ENCODE peak calls at places on chromosomes 11 and 22, in eight cellular contexts. One of them, this sample, is unnamed.

GRCh38 chr11:61120865-61121831 is 18.9 kb downstream of the CD5 start:
- DNase-seq in HCT116: no peak
- DNase-seq in thoracic aorta: no peak
- DNase-seq in mammary epithelial cell: peak; percentile 4
- DNase-seq in right atrium auricular region: no peak
- DNase-seq in aorta: peak; percentile 44
- DNase-seq in psoas muscle: no peak
- DNase-seq in AG10803: peak; percentile 15
- DNase-seq in this sample: no peak

GRCh38 chr22:45006873-45007246 is 2.9 kb downstream of the PHF21B start:
- DNase-seq in HCT116: no peak
- DNase-seq in psoas muscle: peak; percentile 34
- DNase-seq in AG10803: no peak
- DNase-seq in right atrium auricular region: no peak
- DNase-seq in aorta: no peak
- DNase-seq in mammary epithelial cell: no peak
- DNase-seq in thoracic aorta: no peak
- DNase-seq in this sample: no peak

GRCh38 chr22:22168190-22168940 is 76.2 kb upstream of the VPREB1 start:
- DNase-seq in mammary epithelial cell: peak; percentile 42
- DNase-seq in right atrium auricular region: no peak
- DNase-seq in thoracic aorta: no peak
- DNase-seq in AG10803: peak; percentile 57
- DNase-seq in HCT116: peak; percentile 88
- DNase-seq in psoas muscle: no peak
- DNase-seq in aorta: no peak
- DNase-seq in this sample: no peak

GRCh38 chr11:60809249-60809648 is 24.1 kb downstream of the MS4A10 start:
- DNase-seq in thoracic aorta: no peak
- DNase-seq in HCT116: no peak
- DNase-seq in mammary epithelial cell: no peak
- DNase-seq in psoas muscle: no peak
- DNase-seq in right atrium auricular region: no peak
- DNase-seq in aorta: no peak
- DNase-seq in AG10803: no peak
- DNase-seq in this sample: no peak

GRCh38 chr11:19441752-19442553 is 201.2 kb upstream of the E2F8 start:
- DNase-seq in thoracic aorta: peak; percentile 13
- DNase-seq in mammary epithelial cell: peak; percentile 97
- DNase-seq in HCT116: peak; percentile 66
- DNase-seq in AG10803: peak; percentile 75
- DNase-seq in right atrium auricular region: peak; percentile 88
- DNase-seq in aorta: no peak
- DNase-seq in psoas muscle: peak; percentile 51
- DNase-seq in this sample: no peak

GRCh38 chr11:100830978-100831732 is 144.1 kb downstream of the ARHGAP42 start:
- DNase-seq in thoracic aorta: no peak
- DNase-seq in HCT116: no peak
- DNase-seq in mammary epithelial cell: peak; percentile 49
- DNase-seq in AG10803: peak; percentile 56
- DNase-seq in psoas muscle: no peak
- DNase-seq in right atrium auricular region: no peak
- DNase-seq in aorta: no peak
- DNase-seq in this sample: no peak

GRCh38 chr11:102807921-102808320 is 10.0 kb upstream of the MMP1 start:
- DNase-seq in HCT116: peak; percentile 75
- DNase-seq in aorta: no peak
- DNase-seq in thoracic aorta: no peak
- DNase-seq in AG10803: no peak
- DNase-seq in right atrium auricular region: no peak
- DNase-seq in psoas muscle: no peak
- DNase-seq in mammary epithelial cell: no peak
- DNase-seq in this sample: no peak

GRCh38 chr11:28476053-28476452 is 367.9 kb downstream of the METTL15 start:
- DNase-seq in AG10803: no peak
- DNase-seq in psoas muscle: no peak
- DNase-seq in HCT116: no peak
- DNase-seq in thoracic aorta: no peak
- DNase-seq in right atrium auricular region: no peak
- DNase-seq in aorta: no peak
- DNase-seq in mammary epithelial cell: no peak
- DNase-seq in this sample: no peak

GRCh38 chr11:73414977-73415492 is 38.8 kb downstream of the RELT start:
- DNase-seq in mammary epithelial cell: no peak
- DNase-seq in HCT116: no peak
- DNase-seq in aorta: no peak
- DNase-seq in AG10803: peak; percentile 96
- DNase-seq in right atrium auricular region: no peak
- DNase-seq in thoracic aorta: no peak
- DNase-seq in psoas muscle: no peak
- DNase-seq in this sample: no peak

GRCh38 chr11:130882138-130882551 is 34.1 kb downstream of the SNX19 start:
- DNase-seq in HCT116: no peak
- DNase-seq in AG10803: peak; percentile 5
- DNase-seq in right atrium auricular region: no peak
- DNase-seq in mammary epithelial cell: no peak
- DNase-seq in psoas muscle: no peak
- DNase-seq in thoracic aorta: peak; percentile 41
- DNase-seq in aorta: peak; percentile 84
- DNase-seq in this sample: no peak

GRCh38 chr11:1488575-1489180 is 2.1 kb upstream of the MOB2 start:
- DNase-seq in thoracic aorta: no peak
- DNase-seq in right atrium auricular region: no peak
- DNase-seq in psoas muscle: no peak
- DNase-seq in mammary epithelial cell: no peak
- DNase-seq in aorta: peak; percentile 39
- DNase-seq in AG10803: no peak
- DNase-seq in HCT116: no peak
- DNase-seq in this sample: no peak

GRCh38 chr11:45163956-45164575 is 17.6 kb downstream of the PRDM11 start:
- DNase-seq in AG10803: no peak
- DNase-seq in psoas muscle: no peak
- DNase-seq in aorta: peak; percentile 69
- DNase-seq in right atrium auricular region: no peak
- DNase-seq in thoracic aorta: no peak
- DNase-seq in HCT116: no peak
- DNase-seq in mammary epithelial cell: no peak
- DNase-seq in this sample: no peak

GRCh38 chr11:47905358-47906059 is 57.4 kb upstream of the NUP160 start:
- DNase-seq in HCT116: no peak
- DNase-seq in psoas muscle: no peak
- DNase-seq in right atrium auricular region: no peak
- DNase-seq in aorta: no peak
- DNase-seq in thoracic aorta: no peak
- DNase-seq in mammary epithelial cell: no peak
- DNase-seq in AG10803: no peak
- DNase-seq in this sample: no peak

GRCh38 chr11:92057849-92058442 is 166.7 kb upstream of the FAT3 start:
- DNase-seq in right atrium auricular region: no peak
- DNase-seq in psoas muscle: no peak
- DNase-seq in aorta: no peak
- DNase-seq in HCT116: no peak
- DNase-seq in thoracic aorta: no peak
- DNase-seq in AG10803: no peak
- DNase-seq in mammary epithelial cell: no peak
- DNase-seq in this sample: no peak

GRCh38 chr11:10109836-10110235 is 184.2 kb downstream of the SBF2 start:
- DNase-seq in psoas muscle: no peak
- DNase-seq in right atrium auricular region: no peak
- DNase-seq in HCT116: no peak
- DNase-seq in mammary epithelial cell: no peak
- DNase-seq in AG10803: peak; percentile 98
- DNase-seq in thoracic aorta: no peak
- DNase-seq in aorta: no peak
- DNase-seq in this sample: peak; percentile 30

GRCh38 chr11:78039919-78040671 is 17.0 kb upstream of the KCTD14 start:
- DNase-seq in aorta: peak; percentile 88
- DNase-seq in HCT116: no peak
- DNase-seq in mammary epithelial cell: peak; percentile 71
- DNase-seq in right atrium auricular region: peak; percentile 62
- DNase-seq in AG10803: peak; percentile 88
- DNase-seq in psoas muscle: peak; percentile 74
- DNase-seq in thoracic aorta: peak; percentile 46
- DNase-seq in this sample: peak; percentile 35

GRCh38 chr11:62556872-62557631 is 10.4 kb upstream of the AHNAK start:
- DNase-seq in thoracic aorta: no peak
- DNase-seq in psoas muscle: no peak
- DNase-seq in AG10803: no peak
- DNase-seq in mammary epithelial cell: no peak
- DNase-seq in aorta: peak; percentile 48
- DNase-seq in right atrium auricular region: no peak
- DNase-seq in HCT116: no peak
- DNase-seq in this sample: no peak

GRCh38 chr11:85822814-85823213 is 11.9 kb upstream of the SYTL2 start:
- DNase-seq in aorta: no peak
- DNase-seq in thoracic aorta: no peak
- DNase-seq in HCT116: no peak
- DNase-seq in AG10803: peak; percentile 58
- DNase-seq in right atrium auricular region: no peak
- DNase-seq in psoas muscle: no peak
- DNase-seq in mammary epithelial cell: peak; percentile 48
- DNase-seq in this sample: no peak

GRCh38 chr11:62710001-62710345 is 2.5 kb downstream of the GNG3 start:
- DNase-seq in psoas muscle: peak; percentile 37
- DNase-seq in right atrium auricular region: no peak
- DNase-seq in aorta: no peak
- DNase-seq in AG10803: peak; percentile 50
- DNase-seq in mammary epithelial cell: no peak
- DNase-seq in thoracic aorta: no peak
- DNase-seq in HCT116: no peak
- DNase-seq in this sample: no peak

DNA sequence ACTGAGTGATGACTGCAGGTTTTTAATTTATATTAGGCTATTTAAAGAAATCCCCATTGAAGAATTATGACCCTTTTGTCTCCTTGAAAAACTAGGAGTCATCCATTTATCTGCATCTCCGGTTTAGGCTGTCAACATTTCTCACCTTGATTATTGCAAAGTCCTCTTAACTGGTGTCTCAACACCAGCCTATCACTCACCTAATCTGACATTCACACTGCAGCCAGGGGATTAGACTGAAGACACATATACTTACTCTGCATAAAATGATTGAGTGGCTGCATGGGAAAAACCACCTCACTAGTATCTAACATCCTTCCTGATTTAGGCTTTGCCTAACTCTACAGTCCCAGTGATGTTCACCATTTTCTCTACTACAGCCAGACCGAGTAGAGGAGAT is 649.5 kb downstream of the CNTN5 start:
- DNase-seq in psoas muscle: no peak
- DNase-seq in mammary epithelial cell: no peak
- DNase-seq in HCT116: no peak
- DNase-seq in thoracic aorta: no peak
- DNase-seq in AG10803: no peak
- DNase-seq in right atrium auricular region: no peak
- DNase-seq in aorta: no peak
- DNase-seq in this sample: no peak
- H3K4me3 ChIP-seq in psoas muscle: no peak overlapping the region
- H3K4me3 ChIP-seq in mammary epithelial cell: no peak overlapping the region
- H3K4me3 ChIP-seq in HCT116: no peak overlapping the region
- H3K4me3 ChIP-seq in thoracic aorta: no peak overlapping the region
- H3K4me3 ChIP-seq in AG10803: no peak overlapping the region
- H3K4me3 ChIP-seq in right atrium auricular region: no peak overlapping the region
- H3K4me3 ChIP-seq in aorta: no peak overlapping the region
- H3K4me3 ChIP-seq in this sample: no peak overlapping the region

GRCh38 chr11:16909375-16910035 is 104.7 kb downstream of the PLEKHA7 start:
- DNase-seq in psoas muscle: no peak
- DNase-seq in thoracic aorta: no peak
- DNase-seq in AG10803: no peak
- DNase-seq in mammary epithelial cell: no peak
- DNase-seq in HCT116: no peak
- DNase-seq in right atrium auricular region: no peak
- DNase-seq in aorta: no peak
- DNase-seq in this sample: no peak
- H3K4me3 ChIP-seq in psoas muscle: no peak overlapping the region
- H3K4me3 ChIP-seq in thoracic aorta: no peak overlapping the region
- H3K4me3 ChIP-seq in AG10803: no peak overlapping the region
- H3K4me3 ChIP-seq in mammary epithelial cell: no peak overlapping the region
- H3K4me3 ChIP-seq in HCT116: no peak overlapping the region
- H3K4me3 ChIP-seq in right atrium auricular region: no peak overlapping the region
- H3K4me3 ChIP-seq in aorta: no peak overlapping the region
- H3K4me3 ChIP-seq in this sample: no peak overlapping the region

DNA sequence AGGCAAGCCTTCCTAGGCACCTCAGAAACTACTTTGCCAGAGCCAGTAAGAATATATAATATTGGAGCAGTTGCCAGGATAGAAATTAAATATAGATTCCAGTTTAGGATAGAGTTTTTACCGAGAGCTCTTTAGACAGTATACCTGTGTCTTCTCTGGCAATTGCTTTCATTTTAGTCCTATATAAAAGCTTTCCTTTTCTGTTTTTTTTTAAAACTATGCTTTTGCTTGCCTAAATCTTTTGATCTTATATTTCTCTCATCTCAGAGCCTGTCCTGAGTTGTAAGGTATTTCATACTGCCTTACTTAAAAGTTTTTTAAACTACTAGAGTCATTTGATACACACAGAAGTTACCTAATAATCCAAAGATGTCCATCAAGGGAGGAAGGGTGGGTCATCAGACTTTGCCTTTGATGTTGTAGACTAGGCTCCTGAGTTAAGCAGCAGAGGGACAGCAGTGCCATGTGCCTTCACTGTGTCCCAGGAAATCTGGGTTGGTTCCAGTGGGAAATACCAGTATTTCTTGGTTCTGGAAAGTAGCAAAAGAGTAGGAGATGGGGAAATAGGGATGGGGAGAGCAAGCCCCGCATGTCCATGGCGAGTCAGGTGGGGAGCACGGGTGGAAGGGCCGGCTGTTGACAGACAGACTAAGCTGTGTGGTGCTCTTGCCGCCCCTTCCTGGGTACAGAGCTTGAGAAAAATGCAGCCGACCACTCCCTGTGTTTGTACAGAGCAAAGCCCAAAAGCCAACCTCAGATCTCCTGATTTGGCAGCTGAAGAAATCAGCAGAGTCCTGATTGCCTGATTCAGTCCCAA is 11.2 kb downstream of the MCAM start:
- DNase-seq in HCT116: no peak
- DNase-seq in AG10803: no peak
- DNase-seq in thoracic aorta: no peak
- DNase-seq in mammary epithelial cell: no peak
- DNase-seq in aorta: no peak
- DNase-seq in psoas muscle: no peak
- DNase-seq in right atrium auricular region: no peak
- DNase-seq in this sample: no peak
- H3K4me3 ChIP-seq in HCT116: no peak overlapping the region
- H3K4me3 ChIP-seq in AG10803: no peak overlapping the region
- H3K4me3 ChIP-seq in thoracic aorta: peak overlapping the region; percentile 8
- H3K4me3 ChIP-seq in mammary epithelial cell: no peak overlapping the region
- H3K4me3 ChIP-seq in aorta: no peak overlapping the region
- H3K4me3 ChIP-seq in psoas muscle: no peak overlapping the region
- H3K4me3 ChIP-seq in right atrium auricular region: no peak overlapping the region
- H3K4me3 ChIP-seq in this sample: no peak overlapping the region

DNA sequence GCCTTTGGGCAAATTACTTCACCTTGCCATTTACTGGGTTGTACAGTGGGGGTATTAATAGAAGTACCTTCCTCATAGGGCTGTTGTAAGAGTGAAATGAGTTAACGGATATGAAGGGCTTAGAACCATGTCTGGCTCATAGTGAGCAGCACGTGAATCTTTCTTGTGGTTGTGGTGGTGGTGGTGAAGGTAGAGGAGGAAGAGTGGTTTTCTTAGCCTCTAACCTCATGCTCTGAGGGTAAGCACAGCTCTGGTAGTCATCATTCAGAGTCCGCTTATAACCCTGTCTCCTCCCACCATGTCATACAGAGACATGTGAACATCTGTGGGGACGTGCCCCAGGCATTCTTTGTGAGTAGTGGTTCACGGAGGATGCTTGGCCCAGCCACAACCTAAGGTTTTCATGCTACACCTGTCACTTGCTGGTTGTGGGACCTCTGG is 43.6 kb downstream of the TEAD1 start:
- DNase-seq in right atrium auricular region: no peak
- DNase-seq in mammary epithelial cell: peak; percentile 76
- DNase-seq in psoas muscle: no peak
- DNase-seq in AG10803: no peak
- DNase-seq in aorta: no peak
- DNase-seq in thoracic aorta: no peak
- DNase-seq in HCT116: no peak
- DNase-seq in this sample: peak; percentile 65
- H3K4me3 ChIP-seq in right atrium auricular region: no peak overlapping the region
- H3K4me3 ChIP-seq in mammary epithelial cell: no peak overlapping the region
- H3K4me3 ChIP-seq in psoas muscle: no peak overlapping the region
- H3K4me3 ChIP-seq in AG10803: no peak overlapping the region
- H3K4me3 ChIP-seq in aorta: no peak overlapping the region
- H3K4me3 ChIP-seq in thoracic aorta: no peak overlapping the region
- H3K4me3 ChIP-seq in HCT116: no peak overlapping the region
- H3K4me3 ChIP-seq in this sample: no peak overlapping the region